ENCODE peak calls at places on chromosome 4, in seven cellular contexts. C is Peyer's patch, S is BE2C, E is OCI-LY7, H is progenitor cell of endocrine pancreas, W is heart right ventricle, R is tibial artery. D is an unnamed sample.

GRCh38 chr4:169815606-169816005 is 57.9 kb upstream of the HPF1 start:
- DNase-seq in C (no peak), S (no peak), E (no peak), H (no peak), W (no peak), R (no peak), D (no peak)

GRCh38 chr4:77104405-77105292 is 28.9 kb upstream of the CCNI start:
- DNase-seq in C (peak), S (peak), E (no peak), H (peak), W (peak), R (peak), D (no peak)

GRCh38 chr4:153622778-153623240 is 61.3 kb upstream of the TLR2 start:
- DNase-seq in C (no peak), S (no peak), E (no peak), H (no peak), W (no peak), R (no peak), D (no peak)

GRCh38 chr4:101850698-101851097 is 60.2 kb downstream of the BANK1 start:
- DNase-seq in C (no peak), S (no peak), E (no peak), H (no peak), W (no peak), R (no peak), D (no peak)

GRCh38 chr4:35818520-35818919 is 425.8 kb downstream of the ARAP2 start:
- DNase-seq in C (no peak), S (no peak), E (no peak), H (no peak), W (no peak), R (no peak), D (no peak)

GRCh38 chr4:100649478-100649877 is 131.7 kb upstream of the EMCN start:
- DNase-seq in C (no peak), S (no peak), E (no peak), H (no peak), W (no peak), R (no peak), D (no peak)

GRCh38 chr4:38177035-38177791 is 217.0 kb downstream of the PTTG2 start:
- DNase-seq in C (peak), S (no peak), E (no peak), H (no peak), W (peak), R (peak), D (no peak)

GRCh38 chr4:152700151-152700550 is 20.4 kb upstream of the TMEM154 start:
- DNase-seq in C (no peak), S (no peak), E (no peak), H (no peak), W (no peak), R (no peak), D (no peak)

GRCh38 chr4:71209161-71209560 is 129.7 kb upstream of the SLC4A4 start:
- DNase-seq in C (no peak), S (no peak), E (no peak), H (no peak), W (no peak), R (no peak), D (no peak)

GRCh38 chr4:185665655-185666054 is 130.3 kb upstream of the PDLIM3 start:
- DNase-seq in C (no peak), S (no peak), E (no peak), H (no peak), W (no peak), R (no peak), D (peak)

GRCh38 chr4:113584407-113585150 is 177.0 kb downstream of the CAMK2D start:
- DNase-seq in C (no peak), S (no peak), E (no peak), H (no peak), W (no peak), R (no peak), D (no peak)

GRCh38 chr4:6229095-6229494 is 28.7 kb upstream of the JAKMIP1 start:
- DNase-seq in C (peak), S (peak), E (no peak), H (no peak), W (peak), R (no peak), D (no peak)

GRCh38 chr4:125736057-125736456 is 421.3 kb downstream of the FAT4 start:
- DNase-seq in C (no peak), S (no peak), E (no peak), H (no peak), W (no peak), R (no peak), D (no peak)

GRCh38 chr4:7368296-7368695 is 66.4 kb downstream of the PSAPL1 start:
- DNase-seq in C (no peak), S (no peak), E (no peak), H (no peak), W (no peak), R (no peak), D (no peak)

GRCh38 chr4:174058846-174059245 is 224.6 kb downstream of the FBXO8 start:
- DNase-seq in C (no peak), S (no peak), E (no peak), H (no peak), W (no peak), R (no peak), D (no peak)

GRCh38 chr4:7328162-7328912 is 106.4 kb downstream of the PSAPL1 start:
- DNase-seq in C (no peak), S (no peak), E (no peak), H (no peak), W (no peak), R (no peak), D (no peak)

DNA sequence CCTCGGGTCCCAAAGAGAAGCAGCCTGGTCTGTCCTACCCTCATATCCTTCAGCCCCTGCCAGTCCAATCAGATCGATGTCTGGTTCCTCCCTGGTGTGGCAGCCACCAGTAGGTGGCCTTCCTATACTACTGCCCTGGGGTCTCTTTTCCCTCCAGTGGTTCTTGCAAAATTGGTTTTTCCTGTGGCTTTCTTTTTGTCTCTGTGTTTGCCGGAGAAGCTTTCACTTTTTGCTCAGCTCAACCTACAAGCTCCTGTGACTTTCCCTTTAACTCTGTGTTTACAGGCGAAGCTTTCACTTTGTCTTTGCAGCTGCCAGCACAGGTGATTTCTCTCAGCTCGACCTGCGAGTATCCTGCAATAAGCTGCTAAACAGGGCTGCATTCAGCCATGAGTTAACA is 46.8 kb downstream of the UGT2A3 start:
- DNase-seq in C (no peak), S (no peak), E (no peak), H (no peak), W (no peak), R (no peak), D (no peak)
- TF ChIP-seq CTCF in C (peak), S (no peak), E (no peak), H (peak), W (no peak), R (no peak), D (no peak)

DNA sequence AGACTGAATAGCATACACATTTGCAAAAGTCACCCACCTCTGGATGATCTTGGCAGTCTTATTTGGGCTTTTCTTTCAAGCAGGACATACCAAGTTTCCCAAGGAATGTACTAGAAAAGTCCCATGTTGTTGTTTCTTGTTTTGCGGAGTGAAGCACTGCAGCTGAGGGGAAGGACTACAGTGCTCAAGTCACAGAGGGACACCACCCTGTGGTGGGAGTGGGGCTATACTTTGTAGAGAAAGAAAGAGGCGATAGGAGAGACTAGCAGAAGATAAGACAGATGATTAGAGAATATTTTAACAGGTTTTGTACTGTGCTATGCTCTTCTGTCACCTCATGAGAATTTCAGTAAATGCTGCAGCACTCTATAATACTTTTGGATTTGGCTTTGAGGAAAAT is 280.5 kb upstream of the INTU start:
- DNase-seq in C (no peak), S (no peak), E (no peak), H (no peak), W (no peak), R (no peak), D (no peak)
- TF ChIP-seq CTCF in C (no peak), S (peak), E (no peak), H (peak), W (no peak), R (no peak), D (no peak)

DNA sequence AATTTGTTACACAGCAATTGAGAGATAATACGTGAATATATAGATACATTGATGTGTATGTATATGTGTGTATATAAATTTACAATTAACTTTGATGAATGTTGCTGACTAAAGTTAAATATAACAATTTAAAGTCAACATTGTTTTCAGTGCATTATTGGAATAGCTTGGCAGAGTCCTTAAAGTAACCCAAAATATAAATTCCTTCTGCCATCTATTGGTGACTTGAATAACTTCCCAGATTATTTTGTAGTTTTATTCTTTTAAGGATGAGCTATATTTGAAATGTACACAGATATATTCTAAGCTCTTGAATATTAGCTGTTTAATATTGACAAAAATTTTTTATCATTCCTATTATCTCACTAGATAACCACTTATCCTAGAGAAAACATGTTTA is 298.2 kb upstream of the FSTL5 start:
- DNase-seq in C (no peak), S (no peak), E (no peak), H (no peak), W (no peak), R (no peak), D (no peak)
- TF ChIP-seq CTCF in C (peak), S (no peak), E (peak), H (peak), W (peak), R (no peak), D (no peak)

GRCh38 chr4:74623041-74623440 is 171.3 kb downstream of the BTC start:
- DNase-seq in C (peak), S (peak), E (peak), H (no peak), W (no peak), R (no peak), D (no peak)
- TF ChIP-seq CTCF in C (peak), S (peak), E (peak), H (peak), W (peak), R (no peak), D (peak)

DNA sequence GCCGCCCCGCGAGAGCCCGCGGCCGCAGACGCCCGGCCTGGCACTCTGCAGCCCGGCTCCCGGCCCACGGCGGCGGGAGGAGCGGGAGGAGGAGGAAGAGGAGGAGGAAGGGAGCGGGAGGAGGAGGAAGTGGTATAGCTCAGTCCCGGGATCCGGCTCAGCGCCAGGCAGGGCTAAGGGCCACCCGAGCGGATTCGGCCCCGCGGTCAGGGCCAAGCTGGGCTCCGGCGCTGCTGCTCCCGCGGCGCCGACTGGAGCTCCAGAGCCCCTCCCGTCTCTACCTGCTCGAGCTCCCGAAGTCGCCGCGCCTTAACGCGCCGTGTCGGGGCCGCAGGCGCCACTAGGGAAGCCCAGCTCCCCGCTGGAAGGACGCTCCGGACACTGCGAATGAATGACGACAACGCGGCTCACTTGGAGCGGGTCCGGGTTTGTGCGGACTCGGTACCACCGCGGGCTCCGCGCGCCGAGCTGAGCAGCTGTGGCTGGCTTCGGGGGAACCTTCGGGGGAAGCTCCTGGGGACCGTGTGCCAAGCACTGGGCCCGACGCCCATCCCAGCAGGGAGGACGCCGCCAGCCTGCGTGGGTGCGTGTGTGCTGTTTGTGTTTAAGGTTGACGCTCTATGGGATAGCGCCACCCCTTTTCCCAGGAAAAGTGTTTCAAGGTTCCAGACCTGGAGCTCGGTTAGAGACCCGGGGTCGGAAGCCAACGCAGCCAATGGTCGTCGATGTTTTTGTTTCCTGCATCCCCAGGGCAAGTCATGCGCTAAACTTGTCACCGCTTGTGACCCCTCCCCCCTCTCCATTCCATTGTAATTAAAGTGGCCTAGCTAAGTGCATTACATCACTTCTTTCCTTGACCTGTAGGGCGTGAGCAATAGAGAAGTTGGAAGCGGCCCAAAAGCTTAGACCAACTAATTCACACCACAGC is at the start of gene TBC1D9:
- DNase-seq in C (peak), S (peak), E (peak), H (peak), W (peak), R (peak), D (peak)
- TF ChIP-seq CTCF in C (peak), S (peak), E (peak), H (peak), W (peak), R (no peak), D (peak)

D was measured in glutamatergic neuron.